ENCODE peak calls at places on chromosomes 6 and 20, in ten cellular contexts. L is heart right ventricle, X is hippocampal formation, I is iris pigment epithelial cell, W is ascending aorta, K is cerebellar cortex, H is ureter, Q is NCI-H510A treated with DMSO at 0.1 percent for 48 hours, M is AG04450, F is GOT3. S is an unnamed sample.

GRCh38 chr6:86888311-86888710 is 49.0 kb upstream of the HTR1E start:
- DNase-seq in K (no peak), H (no peak), X (no peak), I (no peak), Q (no peak), W (no peak), L (no peak), M (no peak), F (no peak), S (no peak)

GRCh38 chr20:3312940-3313656 is 74.1 kb upstream of the SLC4A11 start:
- DNase-seq in W (no peak), Q (no peak), F (no peak), K (no peak), M (no peak), L (no peak), X (no peak), I (peak), H (no peak), S (no peak)

GRCh38 chr6:36914227-36914794 is 28.6 kb downstream of the C6orf89 start:
- DNase-seq in Q (no peak), H (peak), M (no peak), K (no peak), L (no peak), X (no peak), W (no peak), F (no peak), I (peak), S (no peak)

GRCh38 chr6:111692327-111693164 is 86.9 kb upstream of the TRAF3IP2 start:
- DNase-seq in H (peak), W (no peak), I (no peak), K (peak), M (no peak), F (no peak), X (no peak), Q (no peak), L (peak), S (peak)

GRCh38 chr6:96153775-96154174 is 138.0 kb downstream of the FUT9 start:
- DNase-seq in H (no peak), I (no peak), W (no peak), K (peak), F (no peak), L (no peak), M (no peak), Q (no peak), X (no peak), S (no peak)

GRCh38 chr6:117771403-117771802 is 96.1 kb downstream of the NUS1 start:
- DNase-seq in H (no peak), M (no peak), X (no peak), W (no peak), Q (no peak), I (no peak), K (no peak), L (no peak), F (no peak), S (no peak)

GRCh38 chr6:167293088-167293589 is 2.0 kb downstream of the UNC93A start:
- DNase-seq in X (no peak), Q (no peak), L (no peak), I (no peak), F (no peak), M (no peak), H (no peak), K (no peak), W (no peak), S (no peak)

GRCh38 chr6:135875446-135875845 is 23.9 kb downstream of the PDE7B start:
- DNase-seq in M (no peak), X (no peak), H (no peak), L (no peak), Q (no peak), I (peak), W (no peak), K (no peak), F (no peak), S (no peak)

GRCh38 chr20:45036044-45036755 is 64.7 kb downstream of the KCNS1 start:
- DNase-seq in H (no peak), L (no peak), I (peak), F (no peak), Q (no peak), X (no peak), W (no peak), K (no peak), M (peak), S (no peak)

GRCh38 chr20:5767493-5768098 is 17.4 kb downstream of the SHLD1 start:
- DNase-seq in K (no peak), X (no peak), L (no peak), W (no peak), I (no peak), F (no peak), M (no peak), H (no peak), Q (peak), S (no peak)

GRCh38 chr6:25984265-25984664 is 21.7 kb downstream of the TRIM38 start:
- DNase-seq in M (no peak), L (no peak), X (no peak), W (no peak), H (no peak), I (no peak), K (no peak), F (no peak), Q (no peak), S (no peak)

GRCh38 chr6:15596241-15596896 is 66.5 kb downstream of the DTNBP1 start:
- DNase-seq in H (no peak), K (no peak), X (no peak), Q (no peak), L (no peak), M (no peak), F (no peak), W (no peak), I (no peak), S (no peak)

GRCh38 chr20:15613530-15613929 is 959.7 kb downstream of the KIF16B start:
- DNase-seq in Q (no peak), H (no peak), L (peak), W (no peak), I (peak), M (no peak), F (no peak), X (no peak), K (no peak), S (no peak)

GRCh38 chr6:127923135-127923534 is 22.3 kb upstream of the THEMIS start:
- DNase-seq in W (no peak), K (no peak), X (no peak), F (no peak), I (no peak), Q (no peak), L (no peak), M (no peak), H (no peak), S (no peak)

GRCh38 chr6:41335296-41335695 is at the start of gene NCR2:
- DNase-seq in M (no peak), L (no peak), X (no peak), I (no peak), K (no peak), W (no peak), F (no peak), Q (no peak), H (no peak), S (no peak)

GRCh38 chr6:29131691-29132090 is 23.8 kb downstream of the OR2J3 start:
- DNase-seq in K (no peak), M (no peak), I (no peak), Q (no peak), L (no peak), W (no peak), X (no peak), F (no peak), H (no peak), S (no peak)

GRCh38 chr6:138465007-138465645 is 34.2 kb downstream of the NHSL1 start:
- DNase-seq in X (no peak), I (peak), F (no peak), L (no peak), H (no peak), Q (no peak), M (peak), K (no peak), W (no peak), S (no peak)

GRCh38 chr20:44465001-44465560 is 10.6 kb upstream of the TTPAL start:
- DNase-seq in W (no peak), I (no peak), F (no peak), K (no peak), Q (no peak), L (no peak), M (no peak), H (no peak), X (no peak), S (no peak)

GRCh38 chr20:35232575-35232974 is 6.1 kb downstream of the MMP24 start:
- DNase-seq in X (no peak), K (peak), L (no peak), W (no peak), Q (peak), F (no peak), H (no peak), I (peak), M (peak), S (no peak)

GRCh38 chr6:16292942-16293341 is 54.6 kb downstream of the GMPR start:
- DNase-seq in W (peak), K (no peak), H (no peak), I (no peak), M (no peak), X (no peak), Q (peak), F (no peak), L (no peak), S (no peak)

GRCh38 chr20:51335329-51335841 is 207.1 kb downstream of the NFATC2 start:
- DNase-seq in Q (no peak), F (peak), X (no peak), I (peak), H (no peak), W (no peak), L (no peak), K (no peak), M (peak), S (no peak)

GRCh38 chr6:31037169-31037568 is 26.9 kb downstream of the MUC22 start:
- DNase-seq in K (no peak), I (no peak), H (no peak), L (no peak), M (no peak), F (no peak), W (no peak), Q (no peak), X (no peak), S (no peak)

GRCh38 chr6:15400572-15401004 is 154.7 kb downstream of the JARID2 start:
- DNase-seq in Q (peak), I (peak), M (no peak), X (peak), K (peak), H (no peak), L (peak), F (no peak), W (no peak), S (peak)

GRCh38 chr20:51914758-51915157 is 112.4 kb upstream of the SALL4 start:
- DNase-seq in X (no peak), M (no peak), F (no peak), W (no peak), L (no peak), Q (no peak), K (no peak), I (no peak), H (no peak), S (no peak)

S was measured in occipital lobe.